ENCODE peak calls at places on chromosomes 1 and 21, in eight cellular contexts. Y is ovary, S is A673, J is neural progenitor cell, F is GM12878, O is fibroblast of lung, B is lower lobe of right lung, H is BE2C. A is an unnamed sample. For H3K27me3 and H3K4me1, the result is how much of the 10 kb centered on the place peaks cover.

GRCh38 chr1:210448293-210448892 is 119.7 kb downstream of the HHAT start:
- DNase-seq in Y (no peak), S (peak), J (peak), F (no peak), O (peak), B (no peak), H (peak), A (no peak)

GRCh38 chr21:45320991-45321656 is 33.4 kb upstream of the POFUT2 start:
- DNase-seq in Y (no peak), S (no peak), J (no peak), F (no peak), O (no peak), B (no peak), H (no peak), A (peak)

GRCh38 chr1:218890436-218890835 is 283.2 kb upstream of the LYPLAL1 start:
- DNase-seq in Y (no peak), S (no peak), J (peak), F (no peak), O (peak), B (no peak), H (no peak), A (no peak)

GRCh38 chr1:29736582-29737188 is 500.4 kb downstream of the PTPRU start:
- DNase-seq in Y (no peak), S (peak), J (peak), F (no peak), O (peak), B (no peak), H (no peak), A (no peak)

GRCh38 chr1:218991089-218991488 is 182.6 kb upstream of the LYPLAL1 start:
- DNase-seq in Y (no peak), S (no peak), J (no peak), F (no peak), O (no peak), B (no peak), H (no peak), A (no peak)

GRCh38 chr1:6507037-6507428 is 15.6 kb upstream of the PLEKHG5 start:
- DNase-seq in Y (no peak), S (no peak), J (no peak), F (no peak), O (no peak), B (no peak), H (no peak), A (no peak)

GRCh38 chr1:100921110-100921706 is 25.3 kb downstream of the SLC30A7 start:
- DNase-seq in Y (no peak), S (peak), J (peak), F (no peak), O (peak), B (no peak), H (peak), A (no peak)

GRCh38 chr1:67552336-67552759 is 122.1 kb upstream of the SERBP1 start:
- DNase-seq in Y (no peak), S (no peak), J (no peak), F (no peak), O (no peak), B (no peak), H (no peak), A (peak)

GRCh38 chr1:99685516-99686180 is 39.7 kb downstream of the PALMD start:
- DNase-seq in Y (peak), S (peak), J (peak), F (peak), O (peak), B (peak), H (peak), A (peak)

GRCh38 chr1:81664341-81664740 is 136.4 kb upstream of the ADGRL2 start:
- DNase-seq in Y (no peak), S (peak), J (no peak), F (no peak), O (peak), B (no peak), H (no peak), A (no peak)

GRCh38 chr1:193211539-193211938 is 25.1 kb upstream of the B3GALT2 start:
- DNase-seq in Y (no peak), S (no peak), J (no peak), F (peak), O (peak), B (no peak), H (no peak), A (no peak)

GRCh38 chr1:91120915-91121314 is 99.1 kb upstream of the ZNF644 start:
- DNase-seq in Y (no peak), S (no peak), J (no peak), F (no peak), O (no peak), B (no peak), H (no peak), A (no peak)

GRCh38 chr1:94383966-94384408 is 34.2 kb upstream of the ABCD3 start:
- DNase-seq in Y (no peak), S (no peak), J (no peak), F (peak), O (peak), B (no peak), H (no peak), A (no peak)

GRCh38 chr1:240909701-240910457 is 297.9 kb upstream of the GREM2 start:
- DNase-seq in Y (no peak), S (no peak), J (no peak), F (peak), O (no peak), B (no peak), H (no peak), A (no peak)

GRCh38 chr1:191831572-191831971 is 326.7 kb upstream of the RGS18 start:
- DNase-seq in Y (no peak), S (peak), J (peak), F (no peak), O (peak), B (no peak), H (no peak), A (no peak)

GRCh38 chr1:227545361-227545760 is 18.0 kb upstream of the ZNF678 start:
- DNase-seq in Y (no peak), S (no peak), J (no peak), F (no peak), O (no peak), B (no peak), H (no peak), A (no peak)

GRCh38 chr1:27934818-27935549 is at the start of gene SMPDL3B:
- DNase-seq in Y (no peak), S (no peak), J (peak), F (no peak), O (peak), B (peak), H (no peak), A (no peak)

GRCh38 chr1:200366577-200367253 is 43.1 kb downstream of the ZNF281 start:
- DNase-seq in Y (no peak), S (no peak), J (no peak), F (no peak), O (no peak), B (no peak), H (no peak), A (peak)

GRCh38 chr1:162977944-162978568 is 91.1 kb upstream of the RGS4 start:
- DNase-seq in Y (no peak), S (peak), J (no peak), F (no peak), O (no peak), B (no peak), H (no peak), A (no peak)

GRCh38 chr1:34165422-34165921 is 442 bp upstream of the CSMD2 start:
- DNase-seq in Y (no peak), S (no peak), J (peak), F (no peak), O (peak), B (no peak), H (no peak), A (no peak)

GRCh38 chr1:1629430-1630190 is 2.4 kb upstream of the MMP23B start:
- DNase-seq in Y (peak), S (no peak), J (no peak), F (no peak), O (no peak), B (peak), H (peak), A (peak)

GRCh38 chr1:119308806-119309205 is 59.8 kb upstream of the HAO2 start:
- DNase-seq in Y (no peak), S (no peak), J (no peak), F (no peak), O (no peak), B (no peak), H (no peak), A (no peak)

GRCh38 chr1:207495816-207496792 is at the start of gene CR1:
- DNase-seq in Y (peak), S (no peak), J (peak), F (no peak), O (peak), B (peak), H (peak), A (peak)

GRCh38 chr1:228794810-228795209 is 59.5 kb downstream of the RHOU start:
- DNase-seq in Y (no peak), S (no peak), J (no peak), F (peak), O (no peak), B (no peak), H (no peak), A (no peak)

GRCh38 chr1:15843826-15844572 is 3.5 kb upstream of the SPEN start:
- DNase-seq in Y (no peak), S (peak), J (peak), F (no peak), O (peak), B (no peak), H (no peak), A (no peak)

GRCh38 chr1:41540886-41541591 is 56.6 kb upstream of the EDN2 start:
- DNase-seq in Y (no peak), S (no peak), J (peak), F (no peak), O (peak), B (no peak), H (no peak), A (no peak)

GRCh38 chr1:10934150-10934818 is 78.2 kb upstream of the TARDBP start:
- DNase-seq in Y (no peak), S (no peak), J (no peak), F (no peak), O (no peak), B (no peak), H (no peak), A (no peak)

GRCh38 chr1:212584092-212584886 is 24.3 kb upstream of the ATF3 start:
- DNase-seq in Y (no peak), S (no peak), J (no peak), F (no peak), O (no peak), B (no peak), H (no peak), A (no peak)

GRCh38 chr1:78033797-78034172 is 12.0 kb upstream of the GIPC2 start:
- DNase-seq in Y (no peak), S (no peak), J (no peak), F (no peak), O (no peak), B (no peak), H (no peak), A (no peak)

GRCh38 chr1:238143038-238143437 is 252.3 kb upstream of the ZP4 start:
- DNase-seq in Y (no peak), S (no peak), J (no peak), F (no peak), O (no peak), B (no peak), H (no peak), A (no peak)

GRCh38 chr1:192747305-192747704 is 61.5 kb upstream of the RGS2 start:
- DNase-seq in Y (no peak), S (peak), J (no peak), F (no peak), O (peak), B (no peak), H (no peak), A (no peak)

GRCh38 chr1:37476460-37477197 is 2.2 kb downstream of the ZC3H12A start:
- DNase-seq in Y (peak), S (no peak), J (no peak), F (no peak), O (peak), B (peak), H (peak), A (peak)

GRCh38 chr1:221736714-221737113 is 5.2 kb downstream of the DUSP10 start:
- DNase-seq in Y (no peak), S (no peak), J (no peak), F (no peak), O (no peak), B (no peak), H (no peak), A (no peak)

GRCh38 chr21:17925900-17926299 is 106.7 kb upstream of the C21orf91 start:
- DNase-seq in Y (no peak), S (peak), J (peak), F (no peak), O (peak), B (no peak), H (peak), A (no peak)

GRCh38 chr1:227134686-227135314 is 183.5 kb downstream of the CDC42BPA start:
- DNase-seq in Y (no peak), S (no peak), J (no peak), F (no peak), O (peak), B (no peak), H (no peak), A (no peak)

GRCh38 chr1:157753611-157754010 is 23.3 kb downstream of the FCRL2 start:
- DNase-seq in Y (no peak), S (no peak), J (no peak), F (no peak), O (no peak), B (no peak), H (no peak), A (no peak)

GRCh38 chr1:232292818-232293217 is 337.1 kb downstream of the SIPA1L2 start:
- DNase-seq in Y (no peak), S (no peak), J (no peak), F (no peak), O (no peak), B (no peak), H (no peak), A (no peak)

GRCh38 chr1:234313171-234313570 is 60.1 kb upstream of the COA6 start:
- DNase-seq in Y (no peak), S (no peak), J (no peak), F (no peak), O (no peak), B (no peak), H (no peak), A (no peak)

DNA sequence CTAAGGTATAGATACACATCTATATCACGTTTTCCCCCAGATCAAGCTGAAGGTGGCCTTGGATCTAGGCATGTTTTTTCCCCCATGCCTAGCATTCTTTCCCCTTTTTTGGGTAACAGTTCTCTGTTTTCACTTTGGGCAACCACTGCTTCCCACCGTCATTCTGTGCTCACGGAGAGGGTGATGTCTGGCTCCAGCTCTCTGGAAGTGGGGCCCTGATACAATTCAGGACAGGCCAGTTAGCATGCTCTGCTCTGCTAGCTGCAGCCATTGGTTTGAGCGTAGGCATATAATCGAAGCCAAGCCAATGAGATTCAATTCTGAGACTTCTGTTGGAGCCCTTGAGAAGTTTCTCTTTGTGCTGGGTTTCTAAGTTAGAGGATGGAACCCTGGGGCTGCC is 2.1 kb upstream of the RNF186 start:
- DNase-seq in Y (no peak), S (no peak), J (no peak), F (no peak), O (no peak), B (no peak), H (no peak), A (no peak)
- H3K27me3 ChIP-seq in Y (under half), S (under half), J (under half), F (under half), O (under half), B (under half), H (under half), A (under half)

GRCh38 chr1:12147116-12147753 is 19.6 kb upstream of the TNFRSF1B start:
- DNase-seq in Y (no peak), S (no peak), J (no peak), F (no peak), O (no peak), B (no peak), H (no peak), A (no peak)
- H3K4me1 ChIP-seq in Y (under half), S (under half), J (under half), F (half or more), O (under half), B (half or more), H (under half), A (half or more)

DNA sequence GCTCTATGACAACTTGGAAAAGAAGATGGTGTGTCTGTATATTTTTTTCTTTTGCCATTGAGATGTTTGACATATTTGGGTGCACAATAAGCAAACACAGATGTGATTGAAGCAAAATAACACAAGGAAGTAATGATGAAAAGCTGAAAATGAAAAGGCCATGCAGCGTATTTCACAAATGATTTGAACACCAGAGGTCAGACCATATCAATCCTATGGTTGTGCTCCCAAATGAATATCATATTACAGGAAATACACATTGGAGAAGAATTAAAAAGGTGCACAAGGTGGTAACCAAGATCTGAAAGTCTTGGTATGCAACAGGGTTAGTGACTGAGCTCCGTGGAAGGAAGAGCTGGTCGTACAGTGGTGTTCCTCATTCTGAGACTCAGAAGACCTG is 463.4 kb downstream of the LMO4 start:
- DNase-seq in Y (no peak), S (no peak), J (no peak), F (no peak), O (no peak), B (no peak), H (no peak), A (no peak)
- TF ChIP-seq CTCF in Y (no peak), S (peak), J (no peak), F (no peak), O (no peak), B (no peak), H (no peak), A (no peak)

DNA sequence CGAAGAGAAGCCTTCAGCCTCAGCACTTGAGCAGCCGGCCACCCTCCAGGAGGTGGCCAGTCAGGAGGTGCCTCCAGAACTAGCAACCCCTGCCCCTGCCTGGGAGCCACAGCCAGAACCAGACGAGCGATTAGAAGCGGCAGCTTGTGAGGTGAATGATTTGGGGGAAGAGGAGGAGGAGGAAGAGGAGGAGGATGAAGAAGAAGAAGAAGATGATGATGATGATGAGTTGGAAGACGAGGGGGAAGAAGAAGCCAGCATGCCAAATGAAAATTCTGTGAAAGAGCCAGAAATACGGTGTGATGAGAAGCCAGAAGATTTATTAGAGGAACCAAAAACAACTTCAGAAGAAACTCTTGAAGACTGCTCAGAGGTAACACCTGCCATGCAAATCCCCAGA is 78.4 kb downstream of the PRDM2 start:
- DNase-seq in Y (no peak), S (no peak), J (no peak), F (no peak), O (no peak), B (no peak), H (no peak), A (no peak)
- H3K27me3 ChIP-seq in Y (under half), S (under half), J (under half), F (under half), O (under half), B (under half), H (under half), A (under half)